ENCODE peak calls at places on chromosomes 3 and 15, in six cellular contexts. One of them, this sample, is unnamed. For H3K4me1, the result is how much of the 10 kb centered on the place peaks cover.

GRCh38 chr3:93910085-93910484 is 63.6 kb downstream of the PROS1 start:
- DNase-seq in sigmoid colon: no peak
- DNase-seq in heart right ventricle: no peak
- DNase-seq in PC-3: no peak
- DNase-seq in endothelial cell of umbilical vein: no peak
- DNase-seq in aorta: no peak
- DNase-seq in this sample: no peak

GRCh38 chr3:38153986-38154608 is 11.2 kb upstream of the OXSR1 start:
- DNase-seq in sigmoid colon: no peak
- DNase-seq in heart right ventricle: no peak
- DNase-seq in PC-3: peak
- DNase-seq in endothelial cell of umbilical vein: no peak
- DNase-seq in aorta: no peak
- DNase-seq in this sample: no peak

GRCh38 chr3:43366880-43367279 is 80.5 kb downstream of the SNRK start:
- DNase-seq in sigmoid colon: no peak
- DNase-seq in heart right ventricle: no peak
- DNase-seq in PC-3: no peak
- DNase-seq in endothelial cell of umbilical vein: no peak
- DNase-seq in aorta: no peak
- DNase-seq in this sample: no peak

GRCh38 chr3:114179575-114179974 is 723 bp upstream of the DRD3 start:
- DNase-seq in sigmoid colon: no peak
- DNase-seq in heart right ventricle: no peak
- DNase-seq in PC-3: peak
- DNase-seq in endothelial cell of umbilical vein: peak
- DNase-seq in aorta: no peak
- DNase-seq in this sample: no peak

GRCh38 chr3:23762214-23763039 is 43.3 kb upstream of the UBE2E1 start:
- DNase-seq in sigmoid colon: no peak
- DNase-seq in heart right ventricle: no peak
- DNase-seq in PC-3: no peak
- DNase-seq in endothelial cell of umbilical vein: no peak
- DNase-seq in aorta: no peak
- DNase-seq in this sample: no peak

GRCh38 chr3:165827233-165827632 is 10.0 kb downstream of the BCHE start:
- DNase-seq in sigmoid colon: no peak
- DNase-seq in heart right ventricle: no peak
- DNase-seq in PC-3: no peak
- DNase-seq in endothelial cell of umbilical vein: no peak
- DNase-seq in aorta: no peak
- DNase-seq in this sample: no peak

GRCh38 chr15:73127302-73127936 is 75.2 kb downstream of the NEO1 start:
- DNase-seq in sigmoid colon: no peak
- DNase-seq in heart right ventricle: no peak
- DNase-seq in PC-3: peak
- DNase-seq in endothelial cell of umbilical vein: peak
- DNase-seq in aorta: no peak
- DNase-seq in this sample: no peak

GRCh38 chr3:194019766-194020165 is 116.2 kb upstream of the HES1 start:
- DNase-seq in sigmoid colon: no peak
- DNase-seq in heart right ventricle: no peak
- DNase-seq in PC-3: no peak
- DNase-seq in endothelial cell of umbilical vein: no peak
- DNase-seq in aorta: no peak
- DNase-seq in this sample: no peak

GRCh38 chr3:140384876-140385275 is 293.0 kb upstream of the TRIM42 start:
- DNase-seq in sigmoid colon: no peak
- DNase-seq in heart right ventricle: no peak
- DNase-seq in PC-3: no peak
- DNase-seq in endothelial cell of umbilical vein: no peak
- DNase-seq in aorta: no peak
- DNase-seq in this sample: no peak

GRCh38 chr15:58628206-58629057 is 121.1 kb downstream of the ADAM10 start:
- DNase-seq in sigmoid colon: no peak
- DNase-seq in heart right ventricle: no peak
- DNase-seq in PC-3: no peak
- DNase-seq in endothelial cell of umbilical vein: peak
- DNase-seq in aorta: no peak
- DNase-seq in this sample: peak

GRCh38 chr15:40098489-40099261 is 10.0 kb downstream of the BMF start:
- DNase-seq in sigmoid colon: peak
- DNase-seq in heart right ventricle: peak
- DNase-seq in PC-3: peak
- DNase-seq in endothelial cell of umbilical vein: peak
- DNase-seq in aorta: peak
- DNase-seq in this sample: peak

GRCh38 chr15:50816191-50816590 is 50.7 kb upstream of the SPPL2A start:
- DNase-seq in sigmoid colon: no peak
- DNase-seq in heart right ventricle: no peak
- DNase-seq in PC-3: peak
- DNase-seq in endothelial cell of umbilical vein: no peak
- DNase-seq in aorta: no peak
- DNase-seq in this sample: no peak

GRCh38 chr3:146473726-146474125 is 4.4 kb upstream of the PLSCR2 start:
- DNase-seq in sigmoid colon: no peak
- DNase-seq in heart right ventricle: no peak
- DNase-seq in PC-3: no peak
- DNase-seq in endothelial cell of umbilical vein: no peak
- DNase-seq in aorta: no peak
- DNase-seq in this sample: no peak

GRCh38 chr3:195788711-195789581 is 22.8 kb downstream of the MUC4 start:
- DNase-seq in sigmoid colon: peak
- DNase-seq in heart right ventricle: no peak
- DNase-seq in PC-3: no peak
- DNase-seq in endothelial cell of umbilical vein: no peak
- DNase-seq in aorta: peak
- DNase-seq in this sample: no peak

GRCh38 chr3:119588112-119588511 is 8.8 kb downstream of the ADPRH start:
- DNase-seq in sigmoid colon: peak
- DNase-seq in heart right ventricle: peak
- DNase-seq in PC-3: no peak
- DNase-seq in endothelial cell of umbilical vein: no peak
- DNase-seq in aorta: peak
- DNase-seq in this sample: no peak

GRCh38 chr3:113532698-113533533 is 561 bp downstream of the SIDT1 start:
- DNase-seq in sigmoid colon: no peak
- DNase-seq in heart right ventricle: peak
- DNase-seq in PC-3: peak
- DNase-seq in endothelial cell of umbilical vein: peak
- DNase-seq in aorta: peak
- DNase-seq in this sample: peak

DNA sequence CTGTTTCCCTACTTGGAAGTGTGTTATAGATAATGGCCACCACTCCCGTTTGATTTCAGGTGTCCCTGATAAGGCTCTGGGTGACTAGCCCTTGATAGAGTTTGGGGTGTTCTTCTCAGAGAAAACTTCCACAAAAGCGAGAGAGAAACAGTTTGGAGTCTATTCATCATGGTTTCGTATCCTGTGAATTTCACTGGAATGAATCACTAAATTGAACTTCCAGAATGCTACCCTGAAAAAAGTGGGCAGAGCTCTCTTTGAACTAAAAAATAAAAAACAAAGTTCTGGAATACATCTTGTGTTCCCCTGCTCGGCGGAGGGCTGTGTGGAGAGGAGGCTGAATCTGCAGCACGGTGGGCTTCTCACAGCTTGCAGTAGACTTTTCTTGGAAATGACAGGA is 52.8 kb upstream of the FAM98B start:
- DNase-seq in sigmoid colon: no peak
- DNase-seq in heart right ventricle: no peak
- DNase-seq in PC-3: no peak
- DNase-seq in endothelial cell of umbilical vein: no peak
- DNase-seq in aorta: no peak
- DNase-seq in this sample: no peak
- H3K4me3 ChIP-seq in sigmoid colon: no peak
- H3K4me3 ChIP-seq in heart right ventricle: no peak
- H3K4me3 ChIP-seq in PC-3: no peak
- H3K4me3 ChIP-seq in endothelial cell of umbilical vein: no peak
- H3K4me3 ChIP-seq in aorta: no peak
- H3K4me3 ChIP-seq in this sample: no peak

GRCh38 chr3:11587766-11588165 is 55.9 kb downstream of the VGLL4 start:
- DNase-seq in sigmoid colon: no peak
- DNase-seq in heart right ventricle: no peak
- DNase-seq in PC-3: no peak
- DNase-seq in endothelial cell of umbilical vein: no peak
- DNase-seq in aorta: no peak
- DNase-seq in this sample: no peak

GRCh38 chr3:11589706-11590105 is 54.0 kb downstream of the VGLL4 start:
- DNase-seq in sigmoid colon: no peak
- DNase-seq in heart right ventricle: no peak
- DNase-seq in PC-3: no peak
- DNase-seq in endothelial cell of umbilical vein: no peak
- DNase-seq in aorta: no peak
- DNase-seq in this sample: no peak

GRCh38 chr3:11588338-11588737 is 55.4 kb downstream of the VGLL4 start:
- DNase-seq in sigmoid colon: no peak
- DNase-seq in heart right ventricle: no peak
- DNase-seq in PC-3: no peak
- DNase-seq in endothelial cell of umbilical vein: no peak
- DNase-seq in aorta: no peak
- DNase-seq in this sample: no peak

GRCh38 chr3:11591006-11591360 is 52.7 kb downstream of the VGLL4 start:
- DNase-seq in sigmoid colon: no peak
- DNase-seq in heart right ventricle: no peak
- DNase-seq in PC-3: no peak
- DNase-seq in endothelial cell of umbilical vein: no peak
- DNase-seq in aorta: no peak
- DNase-seq in this sample: no peak

GRCh38 chr3:11588755-11589154 is 55.0 kb downstream of the VGLL4 start:
- DNase-seq in sigmoid colon: no peak
- DNase-seq in heart right ventricle: no peak
- DNase-seq in PC-3: no peak
- DNase-seq in endothelial cell of umbilical vein: no peak
- DNase-seq in aorta: no peak
- DNase-seq in this sample: no peak
- H3K4me1 ChIP-seq in sigmoid colon: half or more
- H3K4me1 ChIP-seq in heart right ventricle: half or more
- H3K4me1 ChIP-seq in PC-3: under half
- H3K4me1 ChIP-seq in endothelial cell of umbilical vein: under half
- H3K4me1 ChIP-seq in aorta: under half
- H3K4me1 ChIP-seq in this sample: under half

DNA sequence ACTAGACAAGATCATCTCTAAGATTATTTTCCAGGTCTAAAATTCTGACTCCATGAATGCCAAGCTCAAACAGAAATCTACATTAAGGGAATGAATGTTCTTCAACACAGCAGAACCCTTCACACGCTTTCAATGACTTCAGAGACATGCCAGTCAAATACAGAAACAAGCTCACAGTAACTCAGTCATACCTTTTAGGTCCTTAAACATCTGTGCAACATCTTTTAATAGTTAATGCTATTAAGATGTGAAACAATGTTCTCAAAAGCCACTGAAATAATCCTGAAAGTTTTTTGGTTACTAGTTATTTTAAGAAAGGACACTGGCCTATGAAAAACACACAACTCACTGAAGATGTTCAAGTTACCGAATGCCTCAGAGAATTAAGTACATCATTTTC is 2.5 kb downstream of the DLG1 start:
- DNase-seq in sigmoid colon: no peak
- DNase-seq in heart right ventricle: no peak
- DNase-seq in PC-3: no peak
- DNase-seq in endothelial cell of umbilical vein: peak
- DNase-seq in aorta: no peak
- DNase-seq in this sample: no peak
- H3K4me3 ChIP-seq in sigmoid colon: no peak
- H3K4me3 ChIP-seq in heart right ventricle: peak
- H3K4me3 ChIP-seq in PC-3: peak
- H3K4me3 ChIP-seq in endothelial cell of umbilical vein: no peak
- H3K4me3 ChIP-seq in aorta: no peak
- H3K4me3 ChIP-seq in this sample: no peak

GRCh38 chr3:46982581-46982980 is 3.1 kb downstream of the NBEAL2 start:
- DNase-seq in sigmoid colon: no peak
- DNase-seq in heart right ventricle: no peak
- DNase-seq in PC-3: no peak
- DNase-seq in endothelial cell of umbilical vein: no peak
- DNase-seq in aorta: no peak
- DNase-seq in this sample: no peak
- H3K4me1 ChIP-seq in sigmoid colon: under half
- H3K4me1 ChIP-seq in heart right ventricle: half or more
- H3K4me1 ChIP-seq in PC-3: under half
- H3K4me1 ChIP-seq in endothelial cell of umbilical vein: under half
- H3K4me1 ChIP-seq in aorta: under half
- H3K4me1 ChIP-seq in this sample: half or more

GRCh38 chr3:12561397-12561796 is 4.5 kb downstream of the MKRN2 start:
- DNase-seq in sigmoid colon: no peak
- DNase-seq in heart right ventricle: no peak
- DNase-seq in PC-3: no peak
- DNase-seq in endothelial cell of umbilical vein: no peak
- DNase-seq in aorta: no peak
- DNase-seq in this sample: no peak
- H3K4me3 ChIP-seq in sigmoid colon: no peak
- H3K4me3 ChIP-seq in heart right ventricle: no peak
- H3K4me3 ChIP-seq in PC-3: no peak
- H3K4me3 ChIP-seq in endothelial cell of umbilical vein: no peak
- H3K4me3 ChIP-seq in aorta: no peak
- H3K4me3 ChIP-seq in this sample: no peak

GRCh38 chr3:159859424-159859823 is 129.2 kb upstream of the IL12A start:
- DNase-seq in sigmoid colon: no peak
- DNase-seq in heart right ventricle: no peak
- DNase-seq in PC-3: no peak
- DNase-seq in endothelial cell of umbilical vein: no peak
- DNase-seq in aorta: no peak
- DNase-seq in this sample: no peak
- H3K4me1 ChIP-seq in sigmoid colon: half or more
- H3K4me1 ChIP-seq in heart right ventricle: half or more
- H3K4me1 ChIP-seq in PC-3: under half
- H3K4me1 ChIP-seq in endothelial cell of umbilical vein: half or more
- H3K4me1 ChIP-seq in aorta: under half
- H3K4me1 ChIP-seq in this sample: under half

GRCh38 chr3:49805367-49805782 is 2.3 kb downstream of the INKA1 start:
- DNase-seq in sigmoid colon: peak
- DNase-seq in heart right ventricle: peak
- DNase-seq in PC-3: peak
- DNase-seq in endothelial cell of umbilical vein: peak
- DNase-seq in aorta: peak
- DNase-seq in this sample: no peak
- H3K4me3 ChIP-seq in sigmoid colon: no peak
- H3K4me3 ChIP-seq in heart right ventricle: peak
- H3K4me3 ChIP-seq in PC-3: no peak
- H3K4me3 ChIP-seq in endothelial cell of umbilical vein: no peak
- H3K4me3 ChIP-seq in aorta: no peak
- H3K4me3 ChIP-seq in this sample: no peak

GRCh38 chr3:111278961-111279360 is 207.3 kb downstream of the NECTIN3 start:
- DNase-seq in sigmoid colon: no peak
- DNase-seq in heart right ventricle: no peak
- DNase-seq in PC-3: no peak
- DNase-seq in endothelial cell of umbilical vein: no peak
- DNase-seq in aorta: no peak
- DNase-seq in this sample: no peak
- H3K4me1 ChIP-seq in sigmoid colon: under half
- H3K4me1 ChIP-seq in heart right ventricle: under half
- H3K4me1 ChIP-seq in PC-3: under half
- H3K4me1 ChIP-seq in endothelial cell of umbilical vein: under half
- H3K4me1 ChIP-seq in aorta: under half
- H3K4me1 ChIP-seq in this sample: under half